ENCODE peak calls at places on chromosomes 12 and 14, in four cellular contexts. M is DND-41; U is body of pancreas; H is CD8-positive, alpha-beta memory T cell. A is an unnamed sample. For H3K9me3, the result is how much of the 10 kb centered on the place peaks cover.

GRCh38 chr12:57754411-57755193 is at the start of gene MARCHF9:
- DNase-seq in M (peak), U (peak), H (peak), A (peak)

GRCh38 chr12:49864817-49865090 is 21.8 kb upstream of the BCDIN3D start:
- DNase-seq in M (no peak), U (no peak), H (no peak), A (no peak)

GRCh38 chr14:101772770-101773169 is 11.3 kb downstream of the PPP2R5C start:
- DNase-seq in M (no peak), U (peak), H (no peak), A (no peak)

GRCh38 chr12:109722753-109723109 is 9.1 kb downstream of the FAM222A start:
- DNase-seq in M (no peak), U (no peak), H (no peak), A (no peak)

GRCh38 chr14:100019156-100019882 is 45.9 kb upstream of the EVL start:
- DNase-seq in M (peak), U (no peak), H (no peak), A (no peak)

GRCh38 chr12:130163461-130164215 is 1.4 kb downstream of the FZD10 start:
- DNase-seq in M (no peak), U (no peak), H (no peak), A (no peak)

GRCh38 chr14:90576581-90576980 is 179.8 kb downstream of the CALM1 start:
- DNase-seq in M (no peak), U (peak), H (no peak), A (no peak)

GRCh38 chr12:91819132-91819447 is 326.6 kb downstream of the BTG1 start:
- DNase-seq in M (no peak), U (peak), H (no peak), A (no peak)

GRCh38 chr12:69151254-69151751 is 88.1 kb upstream of the CPSF6 start:
- DNase-seq in M (no peak), U (peak), H (no peak), A (no peak)

GRCh38 chr12:70338531-70338930 is 27.6 kb upstream of the KCNMB4 start:
- DNase-seq in M (no peak), U (no peak), H (no peak), A (no peak)

GRCh38 chr12:117093918-117094630 is 5.1 kb downstream of the TESC start:
- DNase-seq in M (no peak), U (no peak), H (no peak), A (no peak)

GRCh38 chr12:110698171-110698902 is 9.4 kb upstream of the HVCN1 start:
- DNase-seq in M (peak), U (peak), H (peak), A (peak)

GRCh38 chr14:102633906-102634595 is 41.6 kb downstream of the RCOR1 start:
- DNase-seq in M (no peak), U (no peak), H (no peak), A (no peak)

GRCh38 chr12:77120156-77120555 is 54.8 kb upstream of the E2F7 start:
- DNase-seq in M (no peak), U (no peak), H (no peak), A (no peak)

GRCh38 chr12:24803406-24804245 is 145.3 kb downstream of the BCAT1 start:
- DNase-seq in M (peak), U (no peak), H (no peak), A (no peak)

GRCh38 chr12:46071769-46072624 is 81.6 kb upstream of the SCAF11 start:
- DNase-seq in M (peak), U (peak), H (peak), A (peak)

GRCh38 chr14:33452982-33453381 is 497.9 kb downstream of the EGLN3 start:
- DNase-seq in M (no peak), U (no peak), H (no peak), A (no peak)

DNA sequence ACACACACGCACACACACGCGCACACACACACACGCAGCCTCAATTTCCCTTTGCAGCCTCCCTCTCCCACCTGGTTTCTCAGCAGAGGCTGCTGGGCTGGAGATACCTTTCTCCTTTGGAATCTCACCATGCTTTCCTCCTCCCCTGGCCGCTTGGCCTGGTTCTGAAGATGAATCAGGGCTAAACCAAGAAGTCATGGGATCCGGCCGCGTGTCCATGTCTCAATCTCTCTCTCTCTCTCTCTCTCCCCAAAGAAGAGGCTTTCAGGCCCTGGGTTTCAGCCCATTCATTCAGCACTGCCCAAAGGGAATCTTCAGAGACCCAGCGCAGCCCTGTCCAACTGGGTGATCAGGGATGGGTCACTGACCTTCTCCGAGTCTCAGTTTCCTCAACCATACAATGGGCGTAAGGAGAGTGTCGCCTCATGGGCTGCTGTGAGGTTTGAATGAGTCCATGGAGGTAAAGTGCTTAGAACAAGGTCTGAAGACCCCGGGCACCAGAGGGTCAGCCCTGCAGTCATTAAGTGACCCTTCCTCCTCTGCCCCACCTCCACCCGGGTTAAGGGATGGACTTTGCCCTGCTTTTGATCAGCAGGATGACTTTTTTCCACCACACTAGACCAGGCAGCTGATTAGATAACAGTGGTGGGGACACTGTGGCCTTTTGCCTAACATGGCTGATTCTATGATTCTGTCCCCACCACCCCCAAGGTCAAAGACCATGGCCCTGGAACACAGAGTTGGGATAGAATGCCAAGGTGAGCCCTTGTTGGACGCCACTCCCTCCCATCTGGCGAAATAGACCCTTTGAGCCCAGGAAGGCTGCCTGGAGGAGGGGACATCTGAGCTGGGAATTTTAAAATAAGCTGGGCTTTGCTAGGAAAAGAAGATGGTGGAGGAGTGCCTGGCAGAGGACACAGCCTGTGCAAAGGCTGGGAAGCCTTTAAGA is 42.1 kb downstream of the SCARB1 start:
- DNase-seq in M (no peak), U (no peak), H (no peak), A (no peak)
- H3K9me3 ChIP-seq in M (under half), U (under half), H (under half), A (under half)

GRCh38 chr14:104654119-104654518 is 35.3 kb upstream of the INF2 start:
- DNase-seq in M (no peak), U (no peak), H (no peak), A (no peak)

GRCh38 chr14:104650057-104650980 is 39.1 kb upstream of the INF2 start:
- DNase-seq in M (peak), U (peak), H (peak), A (peak)

GRCh38 chr14:104651876-104652260 is 37.5 kb upstream of the INF2 start:
- DNase-seq in M (no peak), U (no peak), H (no peak), A (no peak)

GRCh38 chr14:104650981-104651875 is 38.2 kb upstream of the INF2 start:
- DNase-seq in M (no peak), U (no peak), H (no peak), A (no peak)

GRCh38 chr14:104652386-104652785 is 37.0 kb upstream of the INF2 start:
- DNase-seq in M (no peak), U (no peak), H (no peak), A (no peak)
- H3K9me3 ChIP-seq in M (under half), U (under half), H (under half), A (under half)

DNA sequence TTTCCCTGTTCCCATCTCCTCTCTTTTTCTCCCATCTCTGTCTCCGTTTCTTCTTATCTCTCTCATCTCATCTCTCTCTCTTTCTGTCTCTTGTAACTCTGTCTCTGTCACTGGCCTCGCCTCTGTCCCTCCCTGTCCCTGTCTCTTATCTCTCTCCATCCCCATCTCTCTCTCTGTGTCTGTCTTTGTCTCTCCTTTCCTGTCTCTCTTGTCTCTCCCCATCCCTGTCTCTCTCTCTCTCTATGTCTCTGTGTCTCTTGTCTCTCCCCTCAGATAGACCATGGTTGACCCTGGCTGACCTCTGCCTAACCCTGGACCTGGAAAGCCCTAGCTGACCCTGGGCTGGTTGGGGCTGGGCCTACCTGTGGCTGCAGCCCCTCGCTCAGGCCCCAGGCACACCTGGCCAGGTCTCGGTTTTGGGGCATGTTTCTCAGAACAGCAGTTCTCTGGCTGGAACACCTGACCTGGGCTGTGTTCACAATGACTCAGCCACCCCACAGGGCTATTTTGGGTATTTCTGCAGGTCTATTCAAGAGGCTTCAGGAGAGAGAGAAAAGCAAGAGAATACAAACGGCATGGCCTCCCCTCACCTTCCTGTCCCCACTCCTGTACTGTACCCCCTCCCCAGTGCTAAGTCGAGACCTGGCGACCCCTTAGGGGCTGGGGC is 174.4 kb downstream of the TMEM121 start:
- DNase-seq in M (no peak), U (no peak), H (peak), A (peak)
- H3K9me3 ChIP-seq in M (under half), U (under half), H (under half), A (under half)

DNA sequence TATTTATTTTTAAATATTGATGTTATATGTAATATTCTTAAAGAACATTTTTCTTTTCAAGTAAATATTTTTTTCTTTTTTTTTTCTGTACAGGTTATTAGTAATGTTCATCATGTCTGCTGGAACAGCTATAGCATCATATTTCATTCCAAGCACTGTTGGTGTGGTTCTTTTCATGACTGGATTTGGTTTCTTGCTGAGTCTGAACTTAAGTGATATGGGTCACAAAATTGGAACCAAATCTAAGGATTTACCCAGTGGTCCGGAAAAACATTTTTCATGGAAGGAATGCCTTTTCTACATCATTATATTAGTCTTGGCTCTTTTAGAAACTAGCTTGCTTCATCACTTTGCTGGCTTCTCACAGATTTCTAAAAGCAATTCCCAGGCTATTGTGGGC is 23.2 kb downstream of the PCNX4 start:
- DNase-seq in M (no peak), U (no peak), H (no peak), A (no peak)
- H3K9me3 ChIP-seq in M (under half), U (under half), H (under half), A (under half)

DNA sequence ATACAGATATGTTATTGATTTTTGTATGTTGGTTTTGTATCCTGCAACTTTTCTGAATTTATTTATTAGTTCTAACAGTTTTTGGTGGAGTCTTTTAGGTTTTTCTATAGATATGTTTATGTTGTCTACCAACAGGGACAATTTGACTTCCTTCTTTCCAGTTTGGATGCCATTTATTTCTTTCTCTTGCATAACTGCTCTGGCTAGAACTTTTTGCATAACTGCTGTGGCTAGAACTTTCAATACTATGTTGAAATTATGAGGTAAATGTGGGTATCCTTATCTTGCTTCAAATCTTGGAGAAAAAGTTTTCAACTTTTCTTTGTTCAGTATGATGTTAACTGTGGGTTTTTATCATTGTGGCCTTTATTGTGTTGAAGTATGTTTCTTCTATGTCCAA is 39.9 kb upstream of the PLBD1 start:
- DNase-seq in M (no peak), U (no peak), H (no peak), A (no peak)
- H3K9me3 ChIP-seq in M (under half), U (under half), H (under half), A (under half)

GRCh38 chr14:70956511-70956910 is 49.3 kb downstream of the PCNX1 start:
- DNase-seq in M (no peak), U (no peak), H (no peak), A (no peak)

GRCh38 chr14:70954068-70954467 is 46.8 kb downstream of the PCNX1 start:
- DNase-seq in M (no peak), U (no peak), H (no peak), A (no peak)

GRCh38 chr14:70955543-70956480 is 48.6 kb downstream of the PCNX1 start:
- DNase-seq in M (peak), U (no peak), H (peak), A (peak)

GRCh38 chr14:70952485-70952884 is 45.2 kb downstream of the PCNX1 start:
- DNase-seq in M (no peak), U (no peak), H (no peak), A (no peak)

GRCh38 chr14:70957710-70958109 is 50.5 kb downstream of the PCNX1 start:
- DNase-seq in M (no peak), U (no peak), H (no peak), A (no peak)
- H3K9me3 ChIP-seq in M (under half), U (under half), H (under half), A (under half)

GRCh38 chr12:104526320-104526719 is 69.6 kb downstream of the CHST11 start:
- DNase-seq in M (no peak), U (no peak), H (no peak), A (no peak)
- H3K9me3 ChIP-seq in M (under half), U (under half), H (under half), A (under half)

DNA sequence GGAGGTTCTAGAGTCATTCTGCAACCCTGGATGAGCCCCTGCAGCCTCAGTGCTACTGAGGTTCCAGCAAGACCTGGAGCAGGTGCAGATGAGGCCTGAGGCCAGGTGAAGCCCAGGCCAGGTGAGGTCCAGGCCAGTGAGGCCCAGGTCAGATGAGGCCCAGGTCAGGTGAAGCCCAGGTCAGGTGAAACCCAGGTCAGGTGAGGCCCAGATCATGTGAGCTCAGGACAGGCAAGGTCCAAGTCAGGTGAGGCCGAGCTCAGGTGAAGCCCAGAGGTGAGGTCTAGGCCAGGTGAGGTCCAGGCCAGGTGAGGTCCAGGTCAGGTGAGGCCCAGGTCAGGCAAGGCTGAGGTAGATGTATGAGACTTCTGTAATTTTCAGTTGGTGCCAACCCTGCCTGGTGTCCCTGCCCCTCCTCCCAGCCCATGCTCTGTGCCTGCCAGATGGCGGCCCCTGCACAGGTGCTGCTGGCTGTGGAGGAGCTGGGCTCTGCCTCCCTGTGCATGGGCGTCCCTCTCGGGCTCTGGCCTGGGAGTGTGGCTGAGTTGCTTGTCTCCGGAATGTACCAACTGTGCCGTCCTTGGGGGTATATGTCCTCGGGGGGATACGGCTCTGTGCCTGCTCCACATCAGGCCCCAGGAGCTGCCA is 388.5 kb downstream of the TMEM121 start:
- DNase-seq in M (no peak), U (no peak), H (no peak), A (no peak)
- H3K9me3 ChIP-seq in M (under half), U (under half), H (under half), A (under half)

GRCh38 chr12:87120440-87120839 is 864.2 kb upstream of the MGAT4C start:
- DNase-seq in M (no peak), U (no peak), H (no peak), A (no peak)
- H3K9me3 ChIP-seq in M (under half), U (under half), H (under half), A (under half)